ENCODE peak calls at places on chromosome 13, in six cellular contexts. O, P, L, K, Z and N are unnamed samples.

GRCh38 chr13:95437561-95437960 is 115.0 kb upstream of the CLDN10 start:
- DNase-seq in O (no peak), L (no peak), K (no peak), P (no peak), Z (no peak), N (no peak)

GRCh38 chr13:80945328-80945727 is 604.4 kb upstream of the SPRY2 start:
- DNase-seq in K (no peak), O (peak; percentile 11), P (no peak), Z (no peak), L (no peak), N (no peak)

GRCh38 chr13:97944396-97945029 is 9.0 kb upstream of the IPO5 start:
- DNase-seq in O (no peak), Z (no peak), K (no peak), L (no peak), P (no peak), N (no peak)

GRCh38 chr13:43783820-43784219 is 3.0 kb downstream of the ENOX1 start:
- DNase-seq in K (no peak), P (no peak), L (no peak), O (peak; percentile 43), Z (peak; percentile 38), N (peak; percentile 23)

GRCh38 chr13:77981191-77981925 is 62.7 kb upstream of the EDNRB start:
- DNase-seq in Z (no peak), K (no peak), L (no peak), P (no peak), O (peak; percentile 5), N (no peak)

GRCh38 chr13:49776871-49777270 is 15.6 kb downstream of the KPNA3 start:
- DNase-seq in K (no peak), L (no peak), O (no peak), Z (no peak), P (no peak), N (no peak)

GRCh38 chr13:112452380-112453206 is 76.4 kb downstream of the SPACA7 start:
- DNase-seq in K (no peak), Z (no peak), O (no peak), L (no peak), P (no peak), N (no peak)

GRCh38 chr13:21289475-21289874 is 113.0 kb downstream of the MRPL57 start:
- DNase-seq in O (no peak), L (no peak), Z (no peak), K (no peak), P (no peak), N (no peak)

GRCh38 chr13:112868308-112868707 is 100.7 kb upstream of the MCF2L start:
- DNase-seq in O (no peak), Z (no peak), K (peak; percentile 42), P (no peak), L (no peak), N (no peak)

GRCh38 chr13:46383383-46383782 is 3.7 kb downstream of the RUBCNL start:
- DNase-seq in K (no peak), Z (no peak), P (no peak), O (no peak), L (no peak), N (peak; percentile 35)

GRCh38 chr13:101127741-101128353 is 288.5 kb downstream of the NALCN start:
- DNase-seq in Z (no peak), O (peak; percentile 36), P (no peak), K (no peak), L (no peak), N (no peak)

GRCh38 chr13:112331675-112332074 is 44.5 kb upstream of the SPACA7 start:
- DNase-seq in Z (no peak), L (no peak), P (no peak), O (no peak), K (no peak), N (no peak)

GRCh38 chr13:52033039-52033438 is 8.5 kb downstream of the UTP14C start:
- DNase-seq in P (no peak), Z (no peak), K (no peak), O (no peak), L (no peak), N (no peak)

GRCh38 chr13:81609335-81609734 is 1268.4 kb upstream of the SPRY2 start:
- DNase-seq in P (no peak), L (no peak), O (no peak), K (no peak), Z (no peak), N (no peak)

DNA sequence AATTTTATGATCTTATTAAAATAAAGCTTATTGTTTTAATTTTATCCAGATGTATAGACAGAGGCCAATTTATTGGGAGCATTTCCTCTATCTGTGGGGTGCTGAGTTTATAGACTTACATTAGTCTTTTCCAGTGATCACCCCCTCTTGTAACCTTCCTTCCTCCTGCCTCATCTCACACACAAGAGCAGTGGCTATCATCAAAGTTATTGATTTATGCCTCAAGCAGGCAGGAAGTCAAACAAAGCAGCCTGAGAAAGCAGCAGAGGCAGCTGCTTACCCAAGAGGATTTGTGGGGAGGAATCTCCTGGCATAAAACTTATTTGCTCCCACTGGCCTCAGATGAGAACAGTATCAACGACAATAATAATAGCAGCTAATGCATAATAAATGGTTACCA is 26.3 kb upstream of the DCLK1 start:
- DNase-seq in K (no peak), Z (no peak), O (no peak), P (no peak), L (no peak), N (no peak)
- H3K4me3 ChIP-seq in K (no peak overlapping the region), Z (no peak overlapping the region), O (no peak overlapping the region), P (no peak overlapping the region), L (no peak overlapping the region), N (no peak overlapping the region)

GRCh38 chr13:25169356-25169755 is 2.7 kb downstream of the AMER2 start:
- DNase-seq in K (no peak), Z (no peak), P (no peak), L (no peak), O (no peak), N (no peak)

GRCh38 chr13:25171170-25171516 is 945 bp downstream of the AMER2 start:
- DNase-seq in L (no peak), O (no peak), P (no peak), K (no peak), Z (no peak), N (no peak)

GRCh38 chr13:25169951-25170553 is 2.0 kb downstream of the AMER2 start:
- DNase-seq in P (no peak), L (no peak), K (no peak), O (no peak), Z (no peak), N (no peak)

GRCh38 chr13:25171517-25172302 is at the start of gene AMER2:
- DNase-seq in P (no peak), Z (no peak), L (no peak), K (peak; percentile 82), O (peak; percentile 54), N (no peak)

GRCh38 chr13:25170554-25171107 is 1.5 kb downstream of the AMER2 start:
- DNase-seq in K (no peak), L (no peak), P (no peak), Z (no peak), O (no peak), N (no peak)
- H3K4me3 ChIP-seq in K (no peak overlapping the region), L (no peak overlapping the region), P (no peak overlapping the region), Z (no peak overlapping the region), O (no peak overlapping the region), N (no peak overlapping the region)

GRCh38 chr13:53921473-53921872 is 892.9 kb downstream of the OLFM4 start:
- DNase-seq in O (no peak), K (peak; percentile 51), Z (no peak), P (no peak), L (no peak), N (no peak)
- H3K4me3 ChIP-seq in O (no peak overlapping the region), K (no peak overlapping the region), Z (no peak overlapping the region), P (no peak overlapping the region), L (no peak overlapping the region), N (no peak overlapping the region)

GRCh38 chr13:42216422-42216735 is 55.6 kb upstream of the AKAP11 start:
- DNase-seq in Z (no peak), K (no peak), L (no peak), P (no peak), O (no peak), N (no peak)

GRCh38 chr13:42219051-42219450 is 52.9 kb upstream of the AKAP11 start:
- DNase-seq in P (no peak), O (no peak), L (no peak), K (no peak), Z (no peak), N (no peak)

GRCh38 chr13:42214445-42214844 is 57.5 kb upstream of the AKAP11 start:
- DNase-seq in Z (no peak), K (no peak), O (no peak), P (no peak), L (no peak), N (no peak)

GRCh38 chr13:42218576-42218975 is 53.4 kb upstream of the AKAP11 start:
- DNase-seq in P (no peak), Z (no peak), L (no peak), O (no peak), K (no peak), N (no peak)

DNA sequence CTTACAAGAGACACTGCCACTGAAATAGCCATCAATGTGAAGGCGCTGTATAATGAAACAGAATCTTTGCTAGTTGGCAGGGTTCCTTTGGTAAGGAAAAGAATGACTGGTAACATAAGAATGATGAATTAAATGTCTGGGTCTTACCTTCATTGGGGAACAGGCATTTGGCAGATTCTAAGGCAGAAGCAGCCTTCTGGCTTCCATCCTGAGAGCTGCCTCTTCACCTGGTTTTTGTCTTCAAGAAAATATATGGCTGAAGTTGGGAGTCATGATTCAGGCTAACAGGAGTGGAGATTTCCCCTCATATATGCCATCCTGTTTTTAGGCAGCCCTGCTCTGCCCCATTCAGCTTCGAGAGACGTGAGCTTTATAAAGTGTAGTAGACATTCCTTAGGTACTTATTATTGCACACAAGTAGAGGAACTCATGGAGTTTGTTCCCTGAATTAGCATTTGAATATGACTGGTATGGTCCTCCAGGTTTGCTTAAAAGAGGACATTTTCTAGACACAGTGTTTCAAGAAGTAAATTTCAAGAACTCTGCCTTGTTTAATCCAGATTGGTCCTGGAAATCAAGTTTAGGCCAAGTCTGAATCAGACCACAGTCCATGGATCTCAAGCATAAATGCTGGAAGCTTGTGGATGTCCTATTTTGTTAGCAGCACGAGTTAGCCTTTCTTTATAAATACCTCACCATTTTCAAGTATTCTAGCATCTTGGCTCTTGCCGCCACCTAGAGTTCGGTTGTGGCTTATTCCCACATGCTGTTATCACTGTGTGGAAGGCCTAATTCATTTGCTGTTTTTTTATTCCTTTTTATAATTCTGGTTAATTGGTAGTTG is 56.2 kb upstream of the AKAP11 start:
- DNase-seq in Z (no peak), P (no peak), L (no peak), O (no peak), K (no peak), N (peak; percentile 46)
- H3K4me3 ChIP-seq in Z (no peak overlapping the region), P (no peak overlapping the region), L (no peak overlapping the region), O (no peak overlapping the region), K (no peak overlapping the region), N (no peak overlapping the region)

GRCh38 chr13:30697177-30697953 is 38.0 kb upstream of the ALOX5AP start:
- DNase-seq in P (no peak), Z (no peak), L (no peak), O (no peak), K (no peak), N (no peak)
- H3K4me3 ChIP-seq in P (no peak overlapping the region), Z (no peak overlapping the region), L (no peak overlapping the region), O (no peak overlapping the region), K (no peak overlapping the region), N (no peak overlapping the region)